ENCODE peak calls at places on chromosome 13, in seven cellular contexts. Q, F, Z, W, B, O and C are unnamed samples.

GRCh38 chr13:99436013-99436412 is 65.3 kb upstream of the TM9SF2 start:
- DNase-seq in F (no peak), Z (no peak), W (no peak), O (peak; percentile 9), Q (no peak), B (no peak), C (no peak)

GRCh38 chr13:53439439-53440225 is 411.0 kb downstream of the OLFM4 start:
- DNase-seq in Z (no peak), B (no peak), F (no peak), O (no peak), W (no peak), Q (no peak), C (no peak)

GRCh38 chr13:32259116-32259515 is 56.0 kb downstream of the ZAR1L start:
- DNase-seq in Q (no peak), W (no peak), O (no peak), F (no peak), Z (no peak), B (no peak), C (no peak)

GRCh38 chr13:87302034-87302433 is 369.1 kb upstream of the SLITRK5 start:
- DNase-seq in F (no peak), Q (no peak), W (no peak), Z (no peak), B (no peak), O (no peak), C (no peak)

GRCh38 chr13:53758946-53759345 is 730.3 kb downstream of the OLFM4 start:
- DNase-seq in Z (no peak), O (no peak), Q (no peak), W (no peak), B (no peak), F (no peak), C (no peak)

GRCh38 chr13:98370806-98371553 is 193.9 kb upstream of the RNF113B start:
- DNase-seq in Z (peak; percentile 87), F (peak; percentile 88), O (no peak), Q (peak; percentile 53), B (peak; percentile 31), W (no peak), C (no peak)

GRCh38 chr13:28040977-28041376 is 52.5 kb upstream of the URAD start:
- DNase-seq in F (no peak), Z (no peak), B (no peak), Q (peak; percentile 20), W (no peak), O (no peak), C (no peak)

GRCh38 chr13:57799624-57800023 is 168.1 kb downstream of the PCDH17 start:
- DNase-seq in O (no peak), Z (no peak), F (no peak), B (no peak), Q (no peak), W (no peak), C (no peak)

GRCh38 chr13:20991741-20992520 is 69.5 kb downstream of the LATS2 start:
- DNase-seq in Q (no peak), Z (no peak), W (no peak), O (no peak), F (no peak), B (no peak), C (no peak)

GRCh38 chr13:63041640-63042414 is 1626.2 kb upstream of the PCDH20 start:
- DNase-seq in Z (peak; percentile 6), F (no peak), W (no peak), Q (no peak), O (peak; percentile 30), B (no peak), C (no peak)

GRCh38 chr13:43196171-43196611 is 172.8 kb downstream of the DNAJC15 start:
- DNase-seq in O (no peak), Q (peak; percentile 57), F (no peak), W (no peak), B (no peak), Z (peak; percentile 53), C (no peak)

GRCh38 chr13:19185086-19185864 is 3.7 kb upstream of the TUBA3C start:
- DNase-seq in Z (no peak), Q (peak; percentile 57), B (no peak), F (no peak), O (no peak), W (no peak), C (no peak)

GRCh38 chr13:102197193-102197592 is 204.7 kb downstream of the FGF14 start:
- DNase-seq in W (no peak), F (no peak), B (no peak), Q (no peak), Z (no peak), O (peak; percentile 28), C (no peak)

GRCh38 chr13:44971656-44972595 is 17.3 kb downstream of the NUFIP1 start:
- DNase-seq in O (no peak), Q (no peak), F (no peak), B (no peak), Z (no peak), W (no peak), C (no peak)

GRCh38 chr13:97333983-97334382 is 100.0 kb upstream of the RAP2A start:
- DNase-seq in W (no peak), F (peak; percentile 75), O (no peak), B (no peak), Q (no peak), Z (no peak), C (no peak)

GRCh38 chr13:79531542-79532239 is 50.7 kb downstream of the NDFIP2 start:
- DNase-seq in Q (no peak), O (no peak), Z (no peak), B (no peak), F (no peak), W (no peak), C (no peak)

GRCh38 chr13:99948411-99948810 is 23.2 kb downstream of the ZIC5 start:
- DNase-seq in O (no peak), Z (no peak), Q (no peak), B (no peak), W (no peak), F (no peak), C (no peak)

GRCh38 chr13:49303533-49304252 is 56.0 kb downstream of the CDADC1 start:
- DNase-seq in O (no peak), W (no peak), B (no peak), Z (no peak), F (peak; percentile 74), Q (peak; percentile 94), C (no peak)

GRCh38 chr13:44455781-44456180 is 82.2 kb downstream of the SERP2 start:
- DNase-seq in F (no peak), B (no peak), Z (no peak), Q (no peak), O (no peak), W (no peak), C (no peak)

GRCh38 chr13:92681239-92681638 is 545.4 kb upstream of the GPC6 start:
- DNase-seq in O (no peak), Z (no peak), F (no peak), W (no peak), B (no peak), Q (no peak), C (no peak)

GRCh38 chr13:105047676-105048295 is 1487.7 kb downstream of the EFNB2 start:
- DNase-seq in W (no peak), B (no peak), O (no peak), F (peak; percentile 27), Q (no peak), Z (peak; percentile 1), C (no peak)

GRCh38 chr13:22926176-22927007 is 254.4 kb upstream of the SGCG start:
- DNase-seq in Z (peak; percentile 84), W (no peak), F (peak; percentile 74), Q (peak; percentile 88), B (peak; percentile 67), O (no peak), C (peak; percentile 64)

DNA sequence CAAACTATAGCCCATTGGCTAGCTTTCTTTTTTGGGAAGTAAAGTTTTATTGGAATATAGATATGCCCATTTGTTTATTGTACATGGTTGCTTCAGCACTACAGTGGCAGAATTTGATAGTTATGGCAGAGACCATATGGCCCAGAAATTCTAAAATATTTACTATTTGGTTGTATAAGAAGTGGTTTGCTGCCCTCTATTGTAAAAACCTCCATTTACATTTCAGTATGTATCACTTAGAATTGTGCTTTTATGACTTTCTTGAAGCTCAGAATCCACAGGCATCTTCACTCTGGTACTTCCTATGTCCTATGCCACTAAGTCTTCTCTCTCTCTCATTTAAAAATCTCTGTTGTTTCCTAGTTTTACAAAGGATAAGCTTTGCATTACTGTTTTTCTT is 37.7 kb downstream of the DLEU7 start:
- DNase-seq in Q (no peak), Z (peak; percentile 34), O (peak; percentile 19), F (no peak), B (no peak), W (peak; percentile 8), C (no peak)
- TF ChIP-seq CTCF in Q (no peak), Z (peak; percentile 7), O (peak; percentile 38), F (no peak), B (no peak), W (no peak), C (no peak)

DNA sequence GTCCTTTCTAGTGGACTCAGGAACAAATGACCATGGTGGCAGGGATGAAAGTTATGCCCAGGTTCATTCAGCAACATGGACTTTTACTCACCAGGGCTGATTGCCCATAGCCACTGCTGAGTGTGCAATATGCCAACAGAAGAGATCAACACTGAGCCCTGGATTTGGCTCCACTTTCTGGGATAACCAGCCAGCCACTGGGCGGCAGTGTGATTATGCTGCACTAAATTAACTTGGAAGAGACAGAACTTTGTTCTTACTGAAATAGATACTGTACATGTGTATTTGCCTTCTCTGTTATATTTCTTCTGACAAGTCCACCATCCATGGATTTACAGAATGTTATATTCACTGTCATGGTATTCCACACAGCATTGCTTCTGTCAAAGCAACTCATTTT is 257.4 kb downstream of the TDRD3 start:
- DNase-seq in Q (peak; percentile 52), Z (peak; percentile 36), B (no peak), O (peak; percentile 60), W (no peak), F (peak; percentile 52), C (no peak)
- TF ChIP-seq CTCF in Q (peak; percentile 16), Z (peak; percentile 56), B (no peak), O (peak; percentile 79), W (no peak), F (peak; percentile 50), C (no peak)

DNA sequence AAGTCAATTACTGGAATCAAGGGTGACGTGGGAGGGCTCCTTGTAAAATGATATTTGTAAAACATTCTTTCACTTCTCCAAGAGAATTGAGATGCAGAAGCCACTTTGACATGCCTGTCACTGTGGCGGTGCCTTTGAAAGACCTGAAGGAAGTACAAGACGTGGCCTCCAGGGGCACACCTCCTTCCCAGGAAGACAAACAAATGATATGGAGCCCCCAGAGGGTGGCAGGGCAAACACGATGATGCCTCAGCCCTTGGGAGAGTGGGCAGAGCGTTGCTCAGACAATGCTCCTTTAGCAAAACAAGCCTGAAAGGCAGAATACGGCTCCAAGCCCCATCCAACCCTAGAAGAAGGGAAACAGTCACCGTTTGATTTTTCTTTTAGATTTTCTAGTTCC is 9.3 kb upstream of the ATP12A start:
- DNase-seq in Z (peak; percentile 23), O (peak; percentile 54), F (no peak), W (peak; percentile 75), B (no peak), Q (no peak), C (no peak)
- TF ChIP-seq CTCF in Z (no peak), O (no peak), F (no peak), W (peak; percentile 61), B (no peak), Q (no peak), C (no peak)

DNA sequence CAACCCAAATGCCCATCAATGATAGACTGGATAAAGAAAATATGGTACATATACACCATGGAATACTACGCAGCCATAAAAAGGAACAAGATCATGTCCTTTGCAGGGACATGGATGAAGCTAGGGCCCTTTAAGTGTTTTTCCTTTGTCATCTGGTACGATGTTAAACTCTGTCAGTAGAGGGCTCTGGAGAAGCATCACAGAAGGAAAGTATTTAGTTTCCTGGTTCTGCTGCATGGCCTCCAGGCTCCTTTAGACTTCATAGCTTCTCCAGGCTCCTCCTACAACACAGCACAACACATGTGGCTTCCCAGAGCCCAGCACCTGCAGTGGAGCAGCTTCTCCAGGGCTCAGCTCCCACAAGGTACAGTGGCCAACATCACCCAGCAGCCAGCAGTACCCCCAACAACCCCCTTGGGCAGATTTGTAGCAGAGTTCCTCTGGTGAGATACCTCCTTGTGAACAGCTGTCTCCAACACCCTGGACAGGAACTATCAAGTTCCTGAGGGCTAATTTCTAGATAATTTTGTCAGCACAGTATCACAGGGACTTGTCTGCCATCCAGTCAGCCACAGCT is 63.4 kb downstream of the KCTD12 start:
- DNase-seq in O (peak; percentile 53), W (no peak), B (no peak), Q (no peak), Z (peak; percentile 74), F (no peak), C (no peak)
- TF ChIP-seq CTCF in O (peak; percentile 47), W (no peak), B (peak; percentile 39), Q (peak; percentile 17), Z (peak; percentile 33), F (peak; percentile 10), C (peak; percentile 20)